ENCODE peak calls at places on chromosomes 4 and X, in ten cellular contexts. One of them, this sample, is unnamed.

GRCh38 chrX:107878106-107878505 is 52.4 kb downstream of the MID2 start:
- DNase-seq in stimulated activated naive B cell treated with anti-CD40 and anti-IgM and Interleukin-4, amounts not matched to agents 10 μg/mL and 1 μg/mL and 100 μg/mL, for 72 hours: no peak
- DNase-seq in GM13977: no peak
- DNase-seq in foreskin keratinocyte: peak; percentile 32
- DNase-seq in T-helper 2 cell: no peak
- DNase-seq in spleen: no peak
- DNase-seq in epithelial cell of esophagus: peak; percentile 22
- DNase-seq in osteocyte: no peak
- DNase-seq in SIG-M5: no peak
- DNase-seq in glutamatergic neuron: no peak
- DNase-seq in this sample: no peak

GRCh38 chrX:111168314-111168713 is 72.3 kb downstream of the PAK3 start:
- DNase-seq in osteocyte: no peak
- DNase-seq in SIG-M5: no peak
- DNase-seq in glutamatergic neuron: no peak
- DNase-seq in T-helper 2 cell: peak; percentile 27
- DNase-seq in spleen: no peak
- DNase-seq in epithelial cell of esophagus: peak; percentile 50
- DNase-seq in GM13977: no peak
- DNase-seq in stimulated activated naive B cell treated with anti-CD40 and anti-IgM and Interleukin-4, amounts not matched to agents 10 μg/mL and 1 μg/mL and 100 μg/mL, for 72 hours: no peak
- DNase-seq in foreskin keratinocyte: no peak
- DNase-seq in this sample: peak; percentile 3

GRCh38 chr4:155530857-155531256 is 135.8 kb upstream of the GUCY1A1 start:
- DNase-seq in spleen: no peak
- DNase-seq in epithelial cell of esophagus: peak; percentile 67
- DNase-seq in glutamatergic neuron: no peak
- DNase-seq in T-helper 2 cell: no peak
- DNase-seq in stimulated activated naive B cell treated with anti-CD40 and anti-IgM and Interleukin-4, amounts not matched to agents 10 μg/mL and 1 μg/mL and 100 μg/mL, for 72 hours: no peak
- DNase-seq in foreskin keratinocyte: no peak
- DNase-seq in GM13977: no peak
- DNase-seq in osteocyte: no peak
- DNase-seq in SIG-M5: no peak
- DNase-seq in this sample: no peak

GRCh38 chr4:37948542-37948941 is 11.7 kb upstream of the PTTG2 start:
- DNase-seq in spleen: no peak
- DNase-seq in T-helper 2 cell: peak; percentile 15
- DNase-seq in foreskin keratinocyte: no peak
- DNase-seq in glutamatergic neuron: no peak
- DNase-seq in stimulated activated naive B cell treated with anti-CD40 and anti-IgM and Interleukin-4, amounts not matched to agents 10 μg/mL and 1 μg/mL and 100 μg/mL, for 72 hours: no peak
- DNase-seq in osteocyte: no peak
- DNase-seq in GM13977: no peak
- DNase-seq in SIG-M5: no peak
- DNase-seq in epithelial cell of esophagus: no peak
- DNase-seq in this sample: no peak

GRCh38 chrX:154411981-154412340 is 622 bp downstream of the TAFAZZIN start:
- DNase-seq in foreskin keratinocyte: peak; percentile 35
- DNase-seq in SIG-M5: no peak
- DNase-seq in stimulated activated naive B cell treated with anti-CD40 and anti-IgM and Interleukin-4, amounts not matched to agents 10 μg/mL and 1 μg/mL and 100 μg/mL, for 72 hours: peak; percentile 49
- DNase-seq in epithelial cell of esophagus: peak; percentile 46
- DNase-seq in osteocyte: peak; percentile 84
- DNase-seq in T-helper 2 cell: peak; percentile 78
- DNase-seq in glutamatergic neuron: peak; percentile 70
- DNase-seq in spleen: peak; percentile 91
- DNase-seq in GM13977: peak; percentile 79
- DNase-seq in this sample: peak; percentile 81

GRCh38 chr4:37748546-37748945 is 62.4 kb upstream of the RELL1 start:
- DNase-seq in osteocyte: no peak
- DNase-seq in epithelial cell of esophagus: no peak
- DNase-seq in foreskin keratinocyte: no peak
- DNase-seq in stimulated activated naive B cell treated with anti-CD40 and anti-IgM and Interleukin-4, amounts not matched to agents 10 μg/mL and 1 μg/mL and 100 μg/mL, for 72 hours: no peak
- DNase-seq in SIG-M5: no peak
- DNase-seq in glutamatergic neuron: no peak
- DNase-seq in GM13977: no peak
- DNase-seq in T-helper 2 cell: no peak
- DNase-seq in spleen: no peak
- DNase-seq in this sample: no peak

GRCh38 chrX:49192722-49193328 is 6.7 kb upstream of the PRICKLE3 start:
- DNase-seq in glutamatergic neuron: peak; percentile 51
- DNase-seq in osteocyte: no peak
- DNase-seq in T-helper 2 cell: peak; percentile 48
- DNase-seq in stimulated activated naive B cell treated with anti-CD40 and anti-IgM and Interleukin-4, amounts not matched to agents 10 μg/mL and 1 μg/mL and 100 μg/mL, for 72 hours: no peak
- DNase-seq in SIG-M5: no peak
- DNase-seq in foreskin keratinocyte: no peak
- DNase-seq in spleen: no peak
- DNase-seq in epithelial cell of esophagus: peak; percentile 50
- DNase-seq in GM13977: no peak
- DNase-seq in this sample: no peak

GRCh38 chr4:128608006-128608405 is 201.5 kb upstream of the JADE1 start:
- DNase-seq in T-helper 2 cell: no peak
- DNase-seq in GM13977: no peak
- DNase-seq in stimulated activated naive B cell treated with anti-CD40 and anti-IgM and Interleukin-4, amounts not matched to agents 10 μg/mL and 1 μg/mL and 100 μg/mL, for 72 hours: no peak
- DNase-seq in foreskin keratinocyte: no peak
- DNase-seq in glutamatergic neuron: no peak
- DNase-seq in spleen: no peak
- DNase-seq in osteocyte: no peak
- DNase-seq in SIG-M5: no peak
- DNase-seq in epithelial cell of esophagus: no peak
- DNase-seq in this sample: no peak

GRCh38 chr4:15488136-15488535 is 18.5 kb downstream of the CC2D2A start:
- DNase-seq in stimulated activated naive B cell treated with anti-CD40 and anti-IgM and Interleukin-4, amounts not matched to agents 10 μg/mL and 1 μg/mL and 100 μg/mL, for 72 hours: no peak
- DNase-seq in glutamatergic neuron: no peak
- DNase-seq in T-helper 2 cell: no peak
- DNase-seq in osteocyte: no peak
- DNase-seq in foreskin keratinocyte: no peak
- DNase-seq in SIG-M5: no peak
- DNase-seq in epithelial cell of esophagus: no peak
- DNase-seq in GM13977: no peak
- DNase-seq in spleen: no peak
- DNase-seq in this sample: no peak

GRCh38 chr4:42750091-42750490 is 93.2 kb upstream of the ATP8A1 start:
- DNase-seq in glutamatergic neuron: no peak
- DNase-seq in stimulated activated naive B cell treated with anti-CD40 and anti-IgM and Interleukin-4, amounts not matched to agents 10 μg/mL and 1 μg/mL and 100 μg/mL, for 72 hours: no peak
- DNase-seq in spleen: no peak
- DNase-seq in foreskin keratinocyte: no peak
- DNase-seq in T-helper 2 cell: peak; percentile 21
- DNase-seq in SIG-M5: no peak
- DNase-seq in osteocyte: no peak
- DNase-seq in GM13977: no peak
- DNase-seq in epithelial cell of esophagus: no peak
- DNase-seq in this sample: peak; percentile 39

GRCh38 chrX:152821145-152821765 is 9.3 kb downstream of the CETN2 start:
- DNase-seq in T-helper 2 cell: peak; percentile 3
- DNase-seq in SIG-M5: no peak
- DNase-seq in glutamatergic neuron: peak; percentile 70
- DNase-seq in osteocyte: no peak
- DNase-seq in foreskin keratinocyte: peak; percentile 18
- DNase-seq in GM13977: no peak
- DNase-seq in spleen: no peak
- DNase-seq in epithelial cell of esophagus: peak; percentile 54
- DNase-seq in stimulated activated naive B cell treated with anti-CD40 and anti-IgM and Interleukin-4, amounts not matched to agents 10 μg/mL and 1 μg/mL and 100 μg/mL, for 72 hours: no peak
- DNase-seq in this sample: peak; percentile 49

GRCh38 chrX:66018585-66019309 is 21.1 kb downstream of the VSIG4 start:
- DNase-seq in osteocyte: no peak
- DNase-seq in stimulated activated naive B cell treated with anti-CD40 and anti-IgM and Interleukin-4, amounts not matched to agents 10 μg/mL and 1 μg/mL and 100 μg/mL, for 72 hours: no peak
- DNase-seq in GM13977: no peak
- DNase-seq in SIG-M5: peak; percentile 3
- DNase-seq in foreskin keratinocyte: no peak
- DNase-seq in spleen: no peak
- DNase-seq in epithelial cell of esophagus: no peak
- DNase-seq in glutamatergic neuron: no peak
- DNase-seq in T-helper 2 cell: no peak
- DNase-seq in this sample: no peak

GRCh38 chrX:133527415-133527814 is 112.1 kb upstream of the GPC4 start:
- DNase-seq in epithelial cell of esophagus: peak; percentile 43
- DNase-seq in SIG-M5: no peak
- DNase-seq in osteocyte: no peak
- DNase-seq in spleen: no peak
- DNase-seq in stimulated activated naive B cell treated with anti-CD40 and anti-IgM and Interleukin-4, amounts not matched to agents 10 μg/mL and 1 μg/mL and 100 μg/mL, for 72 hours: no peak
- DNase-seq in T-helper 2 cell: no peak
- DNase-seq in GM13977: no peak
- DNase-seq in foreskin keratinocyte: peak; percentile 77
- DNase-seq in glutamatergic neuron: no peak
- DNase-seq in this sample: no peak

GRCh38 chrX:56761167-56761566 is 32.1 kb downstream of the NBDY start:
- DNase-seq in spleen: peak; percentile 76
- DNase-seq in glutamatergic neuron: no peak
- DNase-seq in SIG-M5: no peak
- DNase-seq in epithelial cell of esophagus: peak; percentile 1
- DNase-seq in osteocyte: peak; percentile 68
- DNase-seq in stimulated activated naive B cell treated with anti-CD40 and anti-IgM and Interleukin-4, amounts not matched to agents 10 μg/mL and 1 μg/mL and 100 μg/mL, for 72 hours: no peak
- DNase-seq in foreskin keratinocyte: peak; percentile 14
- DNase-seq in T-helper 2 cell: no peak
- DNase-seq in GM13977: no peak
- DNase-seq in this sample: no peak

GRCh38 chr4:99447079-99447478 is 11.9 kb upstream of the ADH7 start:
- DNase-seq in osteocyte: no peak
- DNase-seq in spleen: no peak
- DNase-seq in GM13977: no peak
- DNase-seq in SIG-M5: no peak
- DNase-seq in T-helper 2 cell: peak; percentile 79
- DNase-seq in stimulated activated naive B cell treated with anti-CD40 and anti-IgM and Interleukin-4, amounts not matched to agents 10 μg/mL and 1 μg/mL and 100 μg/mL, for 72 hours: peak; percentile 11
- DNase-seq in foreskin keratinocyte: peak; percentile 75
- DNase-seq in epithelial cell of esophagus: peak; percentile 89
- DNase-seq in glutamatergic neuron: no peak
- DNase-seq in this sample: no peak

GRCh38 chrX:19794690-19795089 is 92.7 kb downstream of the SH3KBP1 start:
- DNase-seq in spleen: no peak
- DNase-seq in osteocyte: no peak
- DNase-seq in epithelial cell of esophagus: no peak
- DNase-seq in foreskin keratinocyte: no peak
- DNase-seq in glutamatergic neuron: no peak
- DNase-seq in stimulated activated naive B cell treated with anti-CD40 and anti-IgM and Interleukin-4, amounts not matched to agents 10 μg/mL and 1 μg/mL and 100 μg/mL, for 72 hours: no peak
- DNase-seq in GM13977: no peak
- DNase-seq in SIG-M5: no peak
- DNase-seq in T-helper 2 cell: no peak
- DNase-seq in this sample: no peak

GRCh38 chr4:168580228-168580627 is 83.4 kb downstream of the PALLD start:
- DNase-seq in SIG-M5: no peak
- DNase-seq in epithelial cell of esophagus: no peak
- DNase-seq in GM13977: no peak
- DNase-seq in stimulated activated naive B cell treated with anti-CD40 and anti-IgM and Interleukin-4, amounts not matched to agents 10 μg/mL and 1 μg/mL and 100 μg/mL, for 72 hours: no peak
- DNase-seq in foreskin keratinocyte: no peak
- DNase-seq in glutamatergic neuron: no peak
- DNase-seq in spleen: no peak
- DNase-seq in osteocyte: no peak
- DNase-seq in T-helper 2 cell: no peak
- DNase-seq in this sample: no peak

GRCh38 chr4:78612398-78613005 is 60.9 kb downstream of the ANXA3 start:
- DNase-seq in T-helper 2 cell: peak; percentile 51
- DNase-seq in spleen: no peak
- DNase-seq in osteocyte: no peak
- DNase-seq in GM13977: no peak
- DNase-seq in foreskin keratinocyte: no peak
- DNase-seq in SIG-M5: no peak
- DNase-seq in stimulated activated naive B cell treated with anti-CD40 and anti-IgM and Interleukin-4, amounts not matched to agents 10 μg/mL and 1 μg/mL and 100 μg/mL, for 72 hours: no peak
- DNase-seq in epithelial cell of esophagus: peak; percentile 66
- DNase-seq in glutamatergic neuron: no peak
- DNase-seq in this sample: peak; percentile 35

GRCh38 chr4:61853041-61853440 is 652.9 kb downstream of the ADGRL3 start:
- DNase-seq in stimulated activated naive B cell treated with anti-CD40 and anti-IgM and Interleukin-4, amounts not matched to agents 10 μg/mL and 1 μg/mL and 100 μg/mL, for 72 hours: no peak
- DNase-seq in spleen: no peak
- DNase-seq in epithelial cell of esophagus: no peak
- DNase-seq in GM13977: no peak
- DNase-seq in SIG-M5: no peak
- DNase-seq in foreskin keratinocyte: no peak
- DNase-seq in glutamatergic neuron: no peak
- DNase-seq in T-helper 2 cell: no peak
- DNase-seq in osteocyte: no peak
- DNase-seq in this sample: no peak

GRCh38 chr4:120682981-120683380 is 239.5 kb downstream of the PRDM5 start:
- DNase-seq in SIG-M5: no peak
- DNase-seq in osteocyte: no peak
- DNase-seq in epithelial cell of esophagus: no peak
- DNase-seq in T-helper 2 cell: no peak
- DNase-seq in GM13977: no peak
- DNase-seq in foreskin keratinocyte: no peak
- DNase-seq in glutamatergic neuron: no peak
- DNase-seq in stimulated activated naive B cell treated with anti-CD40 and anti-IgM and Interleukin-4, amounts not matched to agents 10 μg/mL and 1 μg/mL and 100 μg/mL, for 72 hours: no peak
- DNase-seq in spleen: no peak
- DNase-seq in this sample: no peak

GRCh38 chr4:6200922-6201362 is 593 bp upstream of the JAKMIP1 start:
- DNase-seq in stimulated activated naive B cell treated with anti-CD40 and anti-IgM and Interleukin-4, amounts not matched to agents 10 μg/mL and 1 μg/mL and 100 μg/mL, for 72 hours: peak; percentile 2
- DNase-seq in epithelial cell of esophagus: no peak
- DNase-seq in osteocyte: no peak
- DNase-seq in foreskin keratinocyte: no peak
- DNase-seq in GM13977: no peak
- DNase-seq in spleen: no peak
- DNase-seq in glutamatergic neuron: no peak
- DNase-seq in SIG-M5: no peak
- DNase-seq in T-helper 2 cell: peak; percentile 63
- DNase-seq in this sample: no peak

GRCh38 chr4:8553216-8553615 is 27.0 kb upstream of the GPR78 start:
- DNase-seq in GM13977: no peak
- DNase-seq in osteocyte: no peak
- DNase-seq in spleen: peak; percentile 63
- DNase-seq in T-helper 2 cell: no peak
- DNase-seq in epithelial cell of esophagus: no peak
- DNase-seq in stimulated activated naive B cell treated with anti-CD40 and anti-IgM and Interleukin-4, amounts not matched to agents 10 μg/mL and 1 μg/mL and 100 μg/mL, for 72 hours: no peak
- DNase-seq in glutamatergic neuron: no peak
- DNase-seq in foreskin keratinocyte: no peak
- DNase-seq in SIG-M5: no peak
- DNase-seq in this sample: peak; percentile 12

GRCh38 chr4:4472344-4472958 is 69.4 kb downstream of the STX18 start:
- DNase-seq in spleen: no peak
- DNase-seq in epithelial cell of esophagus: no peak
- DNase-seq in osteocyte: no peak
- DNase-seq in GM13977: no peak
- DNase-seq in T-helper 2 cell: no peak
- DNase-seq in stimulated activated naive B cell treated with anti-CD40 and anti-IgM and Interleukin-4, amounts not matched to agents 10 μg/mL and 1 μg/mL and 100 μg/mL, for 72 hours: no peak
- DNase-seq in foreskin keratinocyte: no peak
- DNase-seq in SIG-M5: no peak
- DNase-seq in glutamatergic neuron: no peak
- DNase-seq in this sample: no peak

GRCh38 chr4:8158710-8159521 is at the start of gene ABLIM2:
- DNase-seq in T-helper 2 cell: peak; percentile 98
- DNase-seq in GM13977: peak; percentile 100
- DNase-seq in osteocyte: peak; percentile 100
- DNase-seq in glutamatergic neuron: peak; percentile 100
- DNase-seq in spleen: peak; percentile 99
- DNase-seq in stimulated activated naive B cell treated with anti-CD40 and anti-IgM and Interleukin-4, amounts not matched to agents 10 μg/mL and 1 μg/mL and 100 μg/mL, for 72 hours: peak; percentile 99
- DNase-seq in foreskin keratinocyte: peak; percentile 82
- DNase-seq in SIG-M5: peak; percentile 64
- DNase-seq in epithelial cell of esophagus: peak; percentile 98
- DNase-seq in this sample: peak; percentile 99

GRCh38 chr4:129322947-129323346 is 227.0 kb downstream of the C4orf33 start:
- DNase-seq in epithelial cell of esophagus: no peak
- DNase-seq in osteocyte: no peak
- DNase-seq in stimulated activated naive B cell treated with anti-CD40 and anti-IgM and Interleukin-4, amounts not matched to agents 10 μg/mL and 1 μg/mL and 100 μg/mL, for 72 hours: no peak
- DNase-seq in GM13977: no peak
- DNase-seq in glutamatergic neuron: no peak
- DNase-seq in spleen: no peak
- DNase-seq in foreskin keratinocyte: no peak
- DNase-seq in SIG-M5: no peak
- DNase-seq in T-helper 2 cell: no peak
- DNase-seq in this sample: no peak

GRCh38 chr4:130210871-130211270 is 1114.9 kb downstream of the C4orf33 start:
- DNase-seq in stimulated activated naive B cell treated with anti-CD40 and anti-IgM and Interleukin-4, amounts not matched to agents 10 μg/mL and 1 μg/mL and 100 μg/mL, for 72 hours: no peak
- DNase-seq in epithelial cell of esophagus: peak; percentile 70
- DNase-seq in SIG-M5: no peak
- DNase-seq in GM13977: no peak
- DNase-seq in foreskin keratinocyte: peak; percentile 80
- DNase-seq in osteocyte: no peak
- DNase-seq in glutamatergic neuron: no peak
- DNase-seq in spleen: no peak
- DNase-seq in T-helper 2 cell: no peak
- DNase-seq in this sample: no peak

GRCh38 chr4:125639182-125639621 is 324.4 kb downstream of the FAT4 start:
- DNase-seq in glutamatergic neuron: no peak
- DNase-seq in osteocyte: no peak
- DNase-seq in foreskin keratinocyte: no peak
- DNase-seq in stimulated activated naive B cell treated with anti-CD40 and anti-IgM and Interleukin-4, amounts not matched to agents 10 μg/mL and 1 μg/mL and 100 μg/mL, for 72 hours: no peak
- DNase-seq in GM13977: no peak
- DNase-seq in SIG-M5: no peak
- DNase-seq in T-helper 2 cell: no peak
- DNase-seq in spleen: peak; percentile 75
- DNase-seq in epithelial cell of esophagus: no peak
- DNase-seq in this sample: peak; percentile 11

GRCh38 chrX:1488141-1488540 is 35.4 kb upstream of the ASMTL start:
- DNase-seq in epithelial cell of esophagus: no peak
- DNase-seq in osteocyte: peak; percentile 64
- DNase-seq in SIG-M5: no peak
- DNase-seq in spleen: peak; percentile 58
- DNase-seq in GM13977: no peak
- DNase-seq in foreskin keratinocyte: no peak
- DNase-seq in stimulated activated naive B cell treated with anti-CD40 and anti-IgM and Interleukin-4, amounts not matched to agents 10 μg/mL and 1 μg/mL and 100 μg/mL, for 72 hours: no peak
- DNase-seq in T-helper 2 cell: no peak
- DNase-seq in glutamatergic neuron: no peak
- DNase-seq in this sample: no peak

This sample was measured in SK-N-SH.